ENCODE peak calls at places on chromosome 17, in six cellular contexts. Z is heart right ventricle, Y is esophagus squamous epithelium, B is astrocyte of the spinal cord, X is cardiac fibroblast, C is astrocyte of the cerebellum. K is an unnamed sample.

GRCh38 chr17:66865151-66865550 is 30.2 kb downstream of the CACNG5 start:
- DNase-seq in Z (no peak), Y (no peak), B (no peak), X (no peak), C (no peak), K (no peak)

GRCh38 chr17:68595986-68596385 is 5.2 kb downstream of the FAM20A start:
- DNase-seq in Z (no peak), Y (no peak), B (no peak), X (peak), C (no peak), K (no peak)

GRCh38 chr17:67559381-67559966 is 158.3 kb upstream of the NOL11 start:
- DNase-seq in Z (no peak), Y (no peak), B (no peak), X (no peak), C (no peak), K (no peak)

GRCh38 chr17:29004081-29004692 is 1.6 kb downstream of the SEZ6 start:
- DNase-seq in Z (no peak), Y (no peak), B (no peak), X (peak), C (no peak), K (no peak)

GRCh38 chr17:72053069-72053846 is 67.6 kb upstream of the SOX9 start:
- DNase-seq in Z (no peak), Y (no peak), B (no peak), X (no peak), C (no peak), K (no peak)

GRCh38 chr17:78133971-78134898 is 3.7 kb downstream of the TMC8 start:
- DNase-seq in Z (no peak), Y (no peak), B (no peak), X (peak), C (no peak), K (no peak)

GRCh38 chr17:57624390-57624789 is 120.7 kb downstream of the CCDC182 start:
- DNase-seq in Z (no peak), Y (no peak), B (no peak), X (no peak), C (no peak), K (no peak)

GRCh38 chr17:82380860-82381702 is 9.5 kb downstream of the UTS2R start:
- DNase-seq in Z (no peak), Y (no peak), B (no peak), X (no peak), C (no peak), K (no peak)

GRCh38 chr17:37564252-37564651 is 45.0 kb downstream of the SYNRG start:
- DNase-seq in Z (no peak), Y (no peak), B (no peak), X (no peak), C (no peak), K (no peak)

GRCh38 chr17:7839199-7839889 is 5.3 kb downstream of the KDM6B start:
- DNase-seq in Z (no peak), Y (no peak), B (no peak), X (peak), C (no peak), K (no peak)

GRCh38 chr17:57714660-57715059 is 30.4 kb downstream of the CCDC182 start:
- DNase-seq in Z (no peak), Y (no peak), B (no peak), X (no peak), C (no peak), K (no peak)

GRCh38 chr17:5809056-5809455 is 224.7 kb upstream of the NLRP1 start:
- DNase-seq in Z (no peak), Y (no peak), B (no peak), X (no peak), C (no peak), K (no peak)

GRCh38 chr17:5813357-5813756 is 229.0 kb upstream of the NLRP1 start:
- DNase-seq in Z (no peak), Y (no peak), B (no peak), X (no peak), C (no peak), K (no peak)

GRCh38 chr17:5809580-5810188 is 225.4 kb upstream of the NLRP1 start:
- DNase-seq in Z (no peak), Y (no peak), B (peak), X (no peak), C (no peak), K (no peak)

GRCh38 chr17:5815396-5815795 is 231.1 kb upstream of the NLRP1 start:
- DNase-seq in Z (no peak), Y (no peak), B (no peak), X (no peak), C (no peak), K (no peak)

GRCh38 chr17:5812590-5812989 is 228.3 kb upstream of the NLRP1 start:
- DNase-seq in Z (no peak), Y (no peak), B (no peak), X (no peak), C (no peak), K (no peak)
- H3K4me3 ChIP-seq in Z (no peak), Y (no peak), B (no peak), X (no peak), C (no peak), K (no peak)

GRCh38 chr17:73863761-73864535 is 219.7 kb upstream of the SDK2 start:
- DNase-seq in Z (no peak), Y (no peak), B (no peak), X (no peak), C (no peak), K (no peak)
- H3K4me3 ChIP-seq in Z (no peak), Y (no peak), B (no peak), X (no peak), C (no peak), K (no peak)

GRCh38 chr17:81179220-81179619 is 13.2 kb upstream of the AATK start:
- DNase-seq in Z (no peak), Y (no peak), B (no peak), X (no peak), C (no peak), K (no peak)
- H3K4me3 ChIP-seq in Z (no peak), Y (no peak), B (no peak), X (no peak), C (no peak), K (no peak)

GRCh38 chr17:76359375-76359774 is 5.7 kb upstream of the PRPSAP1 start:
- DNase-seq in Z (no peak), Y (no peak), B (no peak), X (no peak), C (no peak), K (no peak)

GRCh38 chr17:76360461-76360860 is 6.7 kb upstream of the PRPSAP1 start:
- DNase-seq in Z (no peak), Y (no peak), B (no peak), X (no peak), C (no peak), K (no peak)

GRCh38 chr17:76356803-76357456 is 3.2 kb upstream of the PRPSAP1 start:
- DNase-seq in Z (no peak), Y (no peak), B (no peak), X (no peak), C (no peak), K (no peak)

GRCh38 chr17:76354747-76355310 is 1.1 kb upstream of the PRPSAP1 start:
- DNase-seq in Z (no peak), Y (no peak), B (no peak), X (no peak), C (no peak), K (no peak)

DNA sequence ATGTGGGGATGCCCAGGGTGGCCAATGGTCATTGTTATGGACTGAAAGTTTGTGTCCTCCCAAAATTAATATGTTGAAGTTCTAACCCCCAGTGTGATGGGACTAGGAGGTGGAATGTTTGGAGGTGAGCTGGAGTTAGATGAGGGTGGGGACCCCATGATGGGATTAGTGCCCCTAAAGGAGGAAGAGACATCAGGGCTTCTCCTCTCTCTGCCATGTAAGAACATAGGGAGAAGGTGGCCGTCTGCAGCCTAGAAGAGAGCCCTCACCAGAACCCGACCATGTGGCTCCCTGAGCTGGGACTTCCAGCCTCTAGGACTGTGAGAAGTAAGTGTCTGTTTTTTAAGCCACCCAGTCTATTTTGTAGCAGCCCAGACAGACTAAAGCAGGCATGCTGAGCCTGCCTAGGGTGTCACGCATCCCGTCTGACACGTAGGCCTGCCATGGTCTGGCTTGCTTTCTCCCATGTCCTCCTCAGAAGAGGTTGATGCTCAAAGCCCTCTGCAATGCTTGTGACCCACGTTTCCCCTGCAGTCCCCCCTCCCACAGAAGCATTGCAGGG is 4.0 kb upstream of the PRPSAP1 start:
- DNase-seq in Z (no peak), Y (no peak), B (no peak), X (no peak), C (no peak), K (no peak)
- H3K4me3 ChIP-seq in Z (no peak), Y (no peak), B (no peak), X (no peak), C (no peak), K (no peak)

GRCh38 chr17:79933863-79934652 is 94.8 kb upstream of the CBX4 start:
- DNase-seq in Z (no peak), Y (no peak), B (no peak), X (peak), C (no peak), K (no peak)

GRCh38 chr17:79932907-79933306 is 93.7 kb upstream of the CBX4 start:
- DNase-seq in Z (no peak), Y (no peak), B (no peak), X (no peak), C (no peak), K (no peak)

GRCh38 chr17:79935845-79936470 is 96.7 kb upstream of the CBX4 start:
- DNase-seq in Z (no peak), Y (no peak), B (no peak), X (no peak), C (no peak), K (no peak)

GRCh38 chr17:79935197-79935844 is 96.1 kb upstream of the CBX4 start:
- DNase-seq in Z (no peak), Y (no peak), B (no peak), X (no peak), C (no peak), K (no peak)

GRCh38 chr17:79934653-79934970 is 95.4 kb upstream of the CBX4 start:
- DNase-seq in Z (no peak), Y (no peak), B (no peak), X (no peak), C (no peak), K (no peak)
- H3K4me3 ChIP-seq in Z (no peak), Y (no peak), B (no peak), X (no peak), C (no peak), K (no peak)

K was measured in left ventricle myocardium inferior.